ENCODE peak calls at places on chromosomes 2 and 18, in nine cellular contexts. C is heart left ventricle, D is A549, K is K562, R is astrocyte, O is cardiac muscle cell, A is spleen, H is heart right ventricle, Y is psoas muscle. U is an unnamed sample. For H3K4me1, the result is how much of the 10 kb centered on the place peaks cover.

GRCh38 chr2:178237488-178238143 is 43.3 kb downstream of the OSBPL6 start:
- DNase-seq in C (no peak), D (no peak), K (no peak), R (peak), O (no peak), A (no peak), H (no peak), Y (no peak), U (no peak)

GRCh38 chr2:184598313-184599053 is at the start of gene ZNF804A:
- DNase-seq in C (peak), D (no peak), K (peak), R (peak), O (peak), A (peak), H (peak), Y (peak), U (peak)

GRCh38 chr2:217289909-217290283 is 430.0 kb upstream of the TNP1 start:
- DNase-seq in C (no peak), D (no peak), K (peak), R (peak), O (peak), A (no peak), H (no peak), Y (no peak), U (no peak)

GRCh38 chr2:220855296-220855695 is 716.8 kb downstream of the EPHA4 start:
- DNase-seq in C (peak), D (no peak), K (no peak), R (peak), O (peak), A (no peak), H (no peak), Y (no peak), U (no peak)

GRCh38 chr18:74604774-74605173 is 7.1 kb downstream of the ZNF407 start:
- DNase-seq in C (no peak), D (no peak), K (no peak), R (peak), O (peak), A (no peak), H (no peak), Y (no peak), U (no peak)

GRCh38 chr2:127422631-127423475 is 4.6 kb downstream of the PROC start:
- DNase-seq in C (no peak), D (no peak), K (no peak), R (no peak), O (no peak), A (peak), H (no peak), Y (no peak), U (peak)

GRCh38 chr2:20185176-20186022 is 39.5 kb downstream of the SDC1 start:
- DNase-seq in C (no peak), D (peak), K (no peak), R (peak), O (peak), A (no peak), H (no peak), Y (no peak), U (peak)

GRCh38 chr2:202221873-202222272 is 16.5 kb downstream of the SUMO1 start:
- DNase-seq in C (no peak), D (no peak), K (peak), R (peak), O (peak), A (no peak), H (no peak), Y (no peak), U (no peak)

GRCh38 chr2:222318026-222318711 is 19.4 kb upstream of the PAX3 start:
- DNase-seq in C (peak), D (peak), K (peak), R (peak), O (peak), A (peak), H (peak), Y (peak), U (peak)

GRCh38 chr2:19051238-19051831 is 307.1 kb downstream of the OSR1 start:
- DNase-seq in C (no peak), D (no peak), K (no peak), R (no peak), O (no peak), A (no peak), H (no peak), Y (no peak), U (no peak)

GRCh38 chr2:239678186-239678490 is 277.3 kb upstream of the HDAC4 start:
- DNase-seq in C (no peak), D (no peak), K (no peak), R (no peak), O (no peak), A (no peak), H (no peak), Y (no peak), U (no peak)

GRCh38 chr2:73197579-73197978 is 4.8 kb upstream of the NOTO start:
- DNase-seq in C (no peak), D (no peak), K (no peak), R (no peak), O (no peak), A (no peak), H (no peak), Y (no peak), U (no peak)

GRCh38 chr2:148282201-148282600 is 261.3 kb downstream of the MBD5 start:
- DNase-seq in C (no peak), D (no peak), K (no peak), R (peak), O (peak), A (no peak), H (no peak), Y (no peak), U (no peak)

GRCh38 chr18:21242141-21243040 is at the start of gene GREB1L:
- DNase-seq in C (peak), D (peak), K (no peak), R (peak), O (peak), A (no peak), H (peak), Y (peak), U (peak)

GRCh38 chr18:37502601-37503000 is 63.0 kb downstream of the CELF4 start:
- DNase-seq in C (no peak), D (no peak), K (no peak), R (no peak), O (no peak), A (no peak), H (no peak), Y (no peak), U (no peak)

DNA sequence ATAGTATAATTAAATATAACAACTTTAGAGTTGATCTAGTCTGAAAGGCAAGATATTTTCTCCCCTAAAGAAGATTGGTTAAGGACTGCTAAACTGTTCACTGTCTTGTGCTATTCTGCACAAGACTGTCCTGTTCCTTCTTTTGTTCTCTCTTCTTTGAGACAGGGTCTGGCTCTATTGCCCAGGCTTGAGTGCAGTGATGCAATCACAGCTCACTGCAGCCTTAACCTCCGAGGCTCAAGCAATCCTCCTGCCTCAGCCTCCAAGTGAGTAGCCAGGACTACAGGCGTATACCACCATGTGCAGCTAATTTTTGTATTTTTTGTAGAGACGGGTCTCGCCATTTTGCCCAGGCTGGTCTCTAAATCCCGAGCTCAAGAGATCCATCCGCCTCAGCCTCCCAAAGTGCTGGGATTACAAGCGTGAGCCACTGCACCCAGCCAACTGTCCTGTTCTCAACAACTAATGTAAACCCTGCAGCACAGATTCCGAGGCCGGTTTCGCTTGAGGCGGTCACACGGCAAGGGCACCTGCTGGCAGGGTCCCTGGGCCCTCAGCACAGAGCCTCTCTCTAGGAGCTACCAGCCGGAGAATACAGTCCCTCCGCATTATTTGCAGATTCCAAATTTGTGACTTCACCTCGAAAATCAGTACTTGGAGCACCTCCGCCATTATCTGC is 16.4 kb downstream of the PXDN start:
- DNase-seq in C (no peak), D (no peak), K (no peak), R (no peak), O (no peak), A (no peak), H (no peak), Y (peak), U (no peak)
- H3K4me1 ChIP-seq in C (under half), D (under half), K (under half), R (half or more), O (under half), A (under half), H (under half), Y (under half), U (under half)

DNA sequence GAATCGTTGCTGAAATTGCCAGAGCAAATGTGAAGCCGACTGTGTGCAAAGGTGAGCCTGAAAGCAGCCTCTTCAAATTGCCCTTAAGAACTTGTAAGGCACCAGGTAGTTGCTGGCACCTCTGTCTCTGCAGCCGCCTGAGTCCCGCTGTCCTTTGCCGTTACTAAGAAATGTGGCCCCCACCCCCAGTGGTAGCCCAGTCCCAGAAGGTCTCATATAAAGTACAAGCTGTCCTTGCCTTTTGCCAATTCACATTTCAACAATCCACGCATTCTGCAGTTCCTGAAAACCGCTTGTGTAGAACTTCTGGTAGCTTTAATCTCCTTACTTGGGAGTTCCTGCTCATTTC is 148.8 kb downstream of the CTIF start:
- DNase-seq in C (no peak), D (no peak), K (no peak), R (no peak), O (no peak), A (no peak), H (no peak), Y (no peak), U (no peak)
- TF ChIP-seq CTCF in C (no peak), D (no peak), K (no peak), R (no peak), O (no peak), A (no peak), H (no peak), Y (no peak), U (no peak)

GRCh38 chr2:153823880-153824279 is 47.8 kb upstream of the GALNT13 start:
- DNase-seq in C (no peak), D (no peak), K (no peak), R (peak), O (no peak), A (no peak), H (no peak), Y (no peak), U (no peak)

DNA sequence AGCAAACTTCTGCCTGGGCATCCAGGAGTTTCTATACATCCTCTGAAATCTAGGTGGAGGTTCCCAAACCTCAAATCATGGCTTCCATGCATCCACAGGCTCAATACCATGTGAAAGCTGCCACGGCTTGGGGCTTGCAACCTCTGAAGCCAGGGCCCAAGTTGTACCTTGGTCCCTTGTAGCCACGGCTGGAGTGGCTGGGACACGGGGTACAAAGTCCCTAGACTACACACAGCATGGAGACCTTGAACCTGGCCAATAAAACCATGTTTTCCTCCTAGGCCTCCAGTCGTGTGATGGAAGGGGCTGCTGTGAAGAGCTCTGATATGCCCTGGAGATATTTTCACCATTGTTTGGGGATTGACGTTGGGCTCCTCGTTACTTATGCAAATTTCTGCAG is 43.4 kb upstream of the GALNT13 start:
- DNase-seq in C (no peak), D (no peak), K (no peak), R (no peak), O (no peak), A (no peak), H (no peak), Y (no peak), U (no peak)
- H3K27ac ChIP-seq in C (no peak), D (no peak), K (no peak), R (no peak), O (no peak), A (no peak), H (no peak), Y (no peak), U (no peak)

DNA sequence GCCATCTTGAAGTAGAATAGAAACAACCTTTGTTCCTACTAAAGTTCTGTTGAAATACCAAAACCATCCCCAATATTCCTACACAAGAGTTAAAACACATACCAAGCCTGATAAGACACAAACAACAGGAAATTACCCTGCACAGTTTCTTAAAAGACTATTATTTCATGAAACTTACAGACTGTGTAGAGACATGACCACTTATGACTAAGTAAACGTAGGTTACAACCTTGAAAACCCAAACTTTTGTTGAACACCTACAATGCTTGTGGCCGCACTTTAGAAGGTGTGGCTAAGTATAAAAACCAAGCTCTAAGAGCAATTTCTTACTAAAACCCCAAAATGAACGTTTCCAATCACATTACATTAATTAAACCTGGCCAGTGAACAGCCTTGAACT is 2.0 kb downstream of the SMAD2 start:
- DNase-seq in C (no peak), D (no peak), K (no peak), R (peak), O (peak), A (no peak), H (no peak), Y (no peak), U (no peak)
- H3K4me1 ChIP-seq in C (half or more), D (half or more), K (under half), R (under half), O (under half), A (under half), H (under half), Y (under half), U (half or more)

GRCh38 chr18:76380791-76381405 is 114.1 kb downstream of the ZNF516 start:
- DNase-seq in C (no peak), D (peak), K (peak), R (no peak), O (no peak), A (peak), H (no peak), Y (no peak), U (no peak)
- TF ChIP-seq CTCF in C (no peak), D (peak), K (peak), R (peak), O (peak), A (no peak), H (peak), Y (no peak), U (peak)

U was measured in upper lobe of right lung.